ENCODE peak calls at places on chromosomes 6 and 20, in five cellular contexts. One of them, this sample, is unnamed.

GRCh38 chr6:123380257-123380656 is 256.5 kb downstream of the TRDN start:
- DNase-seq in aorta: no peak
- DNase-seq in GM23248: peak; percentile 47
- DNase-seq in Peyer's patch: no peak
- DNase-seq in cardiac muscle cell: peak; percentile 5
- DNase-seq in this sample: no peak

GRCh38 chr20:3812259-3812681 is 8.1 kb upstream of the AP5S1 start:
- DNase-seq in aorta: peak; percentile 54
- DNase-seq in GM23248: no peak
- DNase-seq in Peyer's patch: no peak
- DNase-seq in cardiac muscle cell: no peak
- DNase-seq in this sample: peak; percentile 39

GRCh38 chr20:17663040-17663399 is 19.0 kb downstream of the RRBP1 start:
- DNase-seq in aorta: no peak
- DNase-seq in GM23248: no peak
- DNase-seq in Peyer's patch: no peak
- DNase-seq in cardiac muscle cell: no peak
- DNase-seq in this sample: no peak

GRCh38 chr6:18147160-18147559 is 7.7 kb downstream of the TPMT start:
- DNase-seq in aorta: no peak
- DNase-seq in GM23248: peak; percentile 85
- DNase-seq in Peyer's patch: no peak
- DNase-seq in cardiac muscle cell: peak; percentile 30
- DNase-seq in this sample: no peak

GRCh38 chr6:106973018-106973840 is 1.3 kb downstream of the CD24 start:
- DNase-seq in aorta: no peak
- DNase-seq in GM23248: no peak
- DNase-seq in Peyer's patch: peak; percentile 60
- DNase-seq in cardiac muscle cell: no peak
- DNase-seq in this sample: peak; percentile 53

GRCh38 chr6:56335733-56336132 is 88.4 kb upstream of the COL21A1 start:
- DNase-seq in aorta: no peak
- DNase-seq in GM23248: peak; percentile 88
- DNase-seq in Peyer's patch: no peak
- DNase-seq in cardiac muscle cell: peak; percentile 94
- DNase-seq in this sample: no peak

GRCh38 chr6:142074516-142074915 is 58.2 kb upstream of the GJE1 start:
- DNase-seq in aorta: no peak
- DNase-seq in GM23248: peak; percentile 21
- DNase-seq in Peyer's patch: no peak
- DNase-seq in cardiac muscle cell: peak; percentile 19
- DNase-seq in this sample: no peak

GRCh38 chr20:7627734-7628663 is 312.3 kb downstream of the HAO1 start:
- DNase-seq in aorta: no peak
- DNase-seq in GM23248: peak; percentile 80
- DNase-seq in Peyer's patch: no peak
- DNase-seq in cardiac muscle cell: peak; percentile 69
- DNase-seq in this sample: no peak

GRCh38 chr6:22152871-22153270 is 144.0 kb downstream of the PRL start:
- DNase-seq in aorta: no peak
- DNase-seq in GM23248: no peak
- DNase-seq in Peyer's patch: no peak
- DNase-seq in cardiac muscle cell: no peak
- DNase-seq in this sample: no peak

GRCh38 chr6:113364781-113365545 is 492.2 kb upstream of the MARCKS start:
- DNase-seq in aorta: no peak
- DNase-seq in GM23248: peak; percentile 67
- DNase-seq in Peyer's patch: no peak
- DNase-seq in cardiac muscle cell: no peak
- DNase-seq in this sample: no peak

GRCh38 chr6:125519367-125519766 is 217.6 kb upstream of the HDDC2 start:
- DNase-seq in aorta: no peak
- DNase-seq in GM23248: no peak
- DNase-seq in Peyer's patch: no peak
- DNase-seq in cardiac muscle cell: no peak
- DNase-seq in this sample: no peak

GRCh38 chr20:22101606-22102005 is 396.1 kb downstream of the PAX1 start:
- DNase-seq in aorta: no peak
- DNase-seq in GM23248: no peak
- DNase-seq in Peyer's patch: no peak
- DNase-seq in cardiac muscle cell: no peak
- DNase-seq in this sample: no peak
- H3K4me3 ChIP-seq in aorta: no peak overlapping the region
- H3K4me3 ChIP-seq in GM23248: no peak overlapping the region
- H3K4me3 ChIP-seq in Peyer's patch: no peak overlapping the region
- H3K4me3 ChIP-seq in cardiac muscle cell: no peak overlapping the region
- H3K4me3 ChIP-seq in this sample: no peak overlapping the region

DNA sequence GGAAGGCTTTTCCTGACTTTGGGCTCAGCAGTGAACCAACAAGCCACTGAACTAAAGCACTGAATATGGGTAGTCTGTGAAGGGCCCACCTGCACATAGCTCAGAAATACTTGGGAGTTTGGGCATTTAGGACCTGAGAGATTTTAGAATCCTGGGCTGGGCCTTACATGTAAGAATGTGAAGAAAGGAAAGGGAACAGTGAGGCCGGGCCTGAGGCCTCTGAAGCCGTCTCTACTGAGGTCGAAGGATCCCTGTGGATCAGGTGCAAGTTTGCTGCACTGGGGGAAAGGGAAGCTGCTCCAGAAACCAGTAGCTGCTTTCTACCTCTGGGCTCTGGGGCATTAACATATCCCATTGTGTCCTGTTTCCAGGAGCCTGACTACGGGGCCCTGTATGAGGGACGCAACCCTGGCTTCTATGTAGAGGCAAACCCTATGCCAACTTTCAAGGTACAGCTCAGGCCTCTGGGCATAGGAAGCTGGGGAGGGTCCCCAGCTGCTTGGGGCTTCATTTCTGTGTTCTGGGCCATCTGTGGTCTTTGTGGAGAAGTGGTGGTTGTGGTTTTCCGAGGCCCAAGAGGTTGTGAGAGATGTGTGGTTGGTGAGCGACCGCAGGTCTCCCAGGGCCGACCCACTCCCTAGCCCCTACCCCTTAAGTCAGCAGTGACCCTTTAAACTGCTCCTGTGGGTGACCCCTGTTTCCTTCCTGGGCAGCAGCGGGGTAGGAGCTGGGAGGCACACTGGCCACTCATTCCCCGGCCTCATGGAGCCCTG is 30.3 kb downstream of the PLCG1 start:
- DNase-seq in aorta: peak; percentile 42
- DNase-seq in GM23248: no peak
- DNase-seq in Peyer's patch: no peak
- DNase-seq in cardiac muscle cell: no peak
- DNase-seq in this sample: peak; percentile 10
- H3K36me3 ChIP-seq in aorta: peaks cover 22% of the 10 kb centered on the region
- H3K36me3 ChIP-seq in GM23248: no peaks in the 10 kb centered on the region
- H3K36me3 ChIP-seq in Peyer's patch: peaks cover 98% of the 10 kb centered on the region
- H3K36me3 ChIP-seq in cardiac muscle cell: peaks cover 71% of the 10 kb centered on the region
- H3K36me3 ChIP-seq in this sample: peaks cover 99% of the 10 kb centered on the region

DNA sequence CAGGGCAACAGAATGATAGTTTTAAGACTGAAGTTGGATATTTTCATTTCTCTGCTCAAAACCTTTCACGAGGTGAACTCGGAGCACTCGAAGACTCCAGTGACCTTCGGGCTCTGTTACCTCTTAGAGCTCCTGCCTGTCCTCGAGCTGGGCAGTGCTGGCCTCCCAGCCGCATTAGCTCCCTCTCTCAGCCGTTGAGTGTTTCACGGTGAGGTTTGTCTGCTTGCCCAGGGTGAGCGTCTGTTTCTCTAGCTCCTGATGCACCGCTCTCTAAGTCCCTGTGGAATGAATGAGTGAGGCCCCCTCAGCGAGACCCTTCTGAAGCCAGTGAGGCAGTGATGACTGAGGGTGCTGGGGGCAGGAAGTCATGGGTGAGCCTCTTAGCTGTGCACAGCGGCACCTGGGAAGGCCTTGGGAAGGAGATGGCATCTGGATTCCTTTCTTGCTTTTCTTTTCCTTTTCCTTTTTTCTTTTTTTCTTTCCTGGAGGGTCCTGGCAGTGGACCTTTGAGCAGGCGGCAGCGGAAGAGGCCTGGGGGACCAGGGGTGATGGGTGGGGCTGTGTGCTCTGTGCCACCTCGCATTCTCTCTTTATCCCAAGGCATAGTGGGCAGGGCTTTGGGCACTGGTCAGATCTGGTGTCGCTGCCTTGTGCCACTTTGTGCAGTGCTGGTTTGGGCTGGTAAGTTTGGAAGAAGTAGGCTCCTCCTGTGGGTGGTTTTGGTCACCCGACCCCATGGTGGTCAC is 2.2 kb downstream of the PSMG4 start:
- DNase-seq in aorta: peak; percentile 49
- DNase-seq in GM23248: peak; percentile 24
- DNase-seq in Peyer's patch: no peak
- DNase-seq in cardiac muscle cell: no peak
- DNase-seq in this sample: no peak
- H3K4me3 ChIP-seq in aorta: no peak overlapping the region
- H3K4me3 ChIP-seq in GM23248: peak overlapping the region; percentile 44
- H3K4me3 ChIP-seq in Peyer's patch: no peak overlapping the region
- H3K4me3 ChIP-seq in cardiac muscle cell: no peak overlapping the region
- H3K4me3 ChIP-seq in this sample: no peak overlapping the region

GRCh38 chr6:127328043-127328442 is 15.4 kb downstream of the ECHDC1 start:
- DNase-seq in aorta: no peak
- DNase-seq in GM23248: peak; percentile 46
- DNase-seq in Peyer's patch: no peak
- DNase-seq in cardiac muscle cell: no peak
- DNase-seq in this sample: no peak
- H3K36me3 ChIP-seq in aorta: peaks cover 3% of the 10 kb centered on the region
- H3K36me3 ChIP-seq in GM23248: peaks cover 23% of the 10 kb centered on the region
- H3K36me3 ChIP-seq in Peyer's patch: peaks cover 24% of the 10 kb centered on the region
- H3K36me3 ChIP-seq in cardiac muscle cell: peaks cover 26% of the 10 kb centered on the region
- H3K36me3 ChIP-seq in this sample: peaks cover 49% of the 10 kb centered on the region

GRCh38 chr20:31607640-31608255 is 2.7 kb downstream of the ID1 start:
- DNase-seq in aorta: no peak
- DNase-seq in GM23248: peak; percentile 78
- DNase-seq in Peyer's patch: no peak
- DNase-seq in cardiac muscle cell: peak; percentile 37
- DNase-seq in this sample: no peak
- H3K4me3 ChIP-seq in aorta: peak overlapping the region; percentile 67
- H3K4me3 ChIP-seq in GM23248: peak overlapping the region; percentile 98
- H3K4me3 ChIP-seq in Peyer's patch: peak overlapping the region; percentile 67
- H3K4me3 ChIP-seq in cardiac muscle cell: peak overlapping the region; percentile 82
- H3K4me3 ChIP-seq in this sample: peak overlapping the region; percentile 81

GRCh38 chr20:41180599-41181333 is 43.4 kb downstream of the PLCG1 start:
- DNase-seq in aorta: peak; percentile 64
- DNase-seq in GM23248: no peak
- DNase-seq in Peyer's patch: peak; percentile 4
- DNase-seq in cardiac muscle cell: no peak
- DNase-seq in this sample: peak; percentile 41
- H3K36me3 ChIP-seq in aorta: peaks cover 6% of the 10 kb centered on the region
- H3K36me3 ChIP-seq in GM23248: no peaks in the 10 kb centered on the region
- H3K36me3 ChIP-seq in Peyer's patch: peaks cover 26% of the 10 kb centered on the region
- H3K36me3 ChIP-seq in cardiac muscle cell: peaks cover 4% of the 10 kb centered on the region
- H3K36me3 ChIP-seq in this sample: peaks cover 40% of the 10 kb centered on the region

DNA sequence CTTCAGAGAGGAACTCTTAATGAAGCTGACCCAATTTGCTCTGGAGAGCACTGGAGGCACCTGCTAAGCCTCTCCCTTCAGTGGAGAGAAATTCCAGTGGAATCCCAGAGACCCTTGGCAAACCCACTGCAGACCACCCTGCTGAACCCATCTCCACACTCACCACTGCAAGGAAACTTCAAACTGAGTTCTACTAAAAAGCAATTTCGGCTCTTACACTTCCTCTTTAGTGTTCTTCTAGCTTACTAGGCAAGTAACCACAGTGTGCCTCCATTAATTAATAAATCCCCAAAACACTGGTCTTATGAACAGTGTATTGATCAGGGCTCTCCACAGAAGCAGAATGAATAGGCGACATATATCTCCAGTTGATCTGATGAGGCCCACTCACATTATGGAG is 43.0 kb upstream of the HLA-E start:
- DNase-seq in aorta: no peak
- DNase-seq in GM23248: no peak
- DNase-seq in Peyer's patch: no peak
- DNase-seq in cardiac muscle cell: no peak
- DNase-seq in this sample: no peak
- H3K4me3 ChIP-seq in aorta: no peak overlapping the region
- H3K4me3 ChIP-seq in GM23248: no peak overlapping the region
- H3K4me3 ChIP-seq in Peyer's patch: no peak overlapping the region
- H3K4me3 ChIP-seq in cardiac muscle cell: no peak overlapping the region
- H3K4me3 ChIP-seq in this sample: no peak overlapping the region

GRCh38 chr6:3751019-3751729 is at the start of gene PXDC1:
- DNase-seq in aorta: no peak
- DNase-seq in GM23248: peak; percentile 67
- DNase-seq in Peyer's patch: no peak
- DNase-seq in cardiac muscle cell: peak; percentile 29
- DNase-seq in this sample: peak; percentile 62
- H3K36me3 ChIP-seq in aorta: no peaks in the 10 kb centered on the region
- H3K36me3 ChIP-seq in GM23248: no peaks in the 10 kb centered on the region
- H3K36me3 ChIP-seq in Peyer's patch: no peaks in the 10 kb centered on the region
- H3K36me3 ChIP-seq in cardiac muscle cell: no peaks in the 10 kb centered on the region
- H3K36me3 ChIP-seq in this sample: peaks cover 4% of the 10 kb centered on the region

DNA sequence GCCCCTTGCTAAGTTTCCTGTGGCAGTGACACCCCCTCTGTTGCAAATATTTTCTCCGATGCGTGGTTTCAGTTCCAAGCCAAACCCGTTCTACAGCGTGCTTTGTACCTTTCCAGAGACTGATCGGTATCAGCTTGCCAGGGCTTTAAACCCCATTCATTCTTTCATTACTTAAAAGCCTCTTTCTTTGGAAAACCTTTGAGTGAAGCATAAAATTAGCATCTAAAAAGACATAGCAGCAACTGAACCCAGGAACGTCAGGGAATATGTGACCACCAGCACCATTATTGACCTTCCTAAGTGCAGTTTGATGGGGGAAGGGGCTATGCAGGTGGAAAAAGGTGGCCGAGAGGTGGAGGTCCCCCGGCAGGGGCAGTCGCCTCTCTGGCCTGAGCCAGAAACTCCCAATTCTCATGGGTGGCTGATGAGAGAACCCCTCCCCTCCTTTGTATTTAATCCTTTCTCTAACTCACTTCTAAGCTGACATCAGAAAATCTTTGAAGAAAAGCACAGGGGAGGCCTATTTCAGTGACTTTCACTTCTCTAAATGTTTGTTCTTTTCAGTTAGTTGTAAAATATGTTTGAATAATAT is 89.4 kb downstream of the RSPH3 start:
- DNase-seq in aorta: no peak
- DNase-seq in GM23248: no peak
- DNase-seq in Peyer's patch: peak; percentile 45
- DNase-seq in cardiac muscle cell: no peak
- DNase-seq in this sample: no peak
- H3K4me3 ChIP-seq in aorta: no peak overlapping the region
- H3K4me3 ChIP-seq in GM23248: no peak overlapping the region
- H3K4me3 ChIP-seq in Peyer's patch: no peak overlapping the region
- H3K4me3 ChIP-seq in cardiac muscle cell: no peak overlapping the region
- H3K4me3 ChIP-seq in this sample: peak overlapping the region; percentile 10

DNA sequence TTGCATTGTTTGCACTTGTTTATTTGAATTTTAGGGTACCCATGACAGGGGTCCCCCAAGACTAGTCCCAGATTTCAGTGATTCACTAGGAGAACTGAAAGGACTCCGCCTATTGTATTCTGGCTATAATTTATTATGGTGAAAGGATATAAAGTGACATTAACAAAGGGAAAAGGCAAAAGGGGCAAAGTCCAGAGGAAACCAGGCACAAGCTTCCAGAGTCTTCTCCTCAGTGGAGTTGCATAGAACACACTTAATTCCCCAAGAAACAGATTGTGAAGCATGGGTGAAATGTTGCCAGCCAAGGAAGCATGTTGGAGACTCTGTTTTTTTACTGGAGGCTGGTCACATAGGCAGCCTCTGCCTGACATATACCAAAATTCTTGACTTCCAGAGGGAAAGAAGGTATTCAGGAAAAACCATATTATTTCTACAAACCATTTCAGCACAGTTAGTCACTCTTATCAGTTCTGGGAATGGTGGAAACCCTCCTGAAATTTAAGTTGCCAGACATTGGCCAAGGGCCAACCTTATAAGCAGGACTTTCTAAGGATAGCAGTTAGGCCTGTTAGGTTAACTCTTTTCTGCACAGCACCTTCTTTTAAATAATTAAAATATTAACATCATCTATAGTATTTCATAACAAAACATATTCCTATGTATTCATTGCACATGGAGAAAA is 71.8 kb downstream of the FIG4 start:
- DNase-seq in aorta: no peak
- DNase-seq in GM23248: peak; percentile 17
- DNase-seq in Peyer's patch: no peak
- DNase-seq in cardiac muscle cell: peak; percentile 70
- DNase-seq in this sample: no peak
- H3K36me3 ChIP-seq in aorta: peaks cover 2% of the 10 kb centered on the region
- H3K36me3 ChIP-seq in GM23248: no peaks in the 10 kb centered on the region
- H3K36me3 ChIP-seq in Peyer's patch: peaks cover 14% of the 10 kb centered on the region
- H3K36me3 ChIP-seq in cardiac muscle cell: peaks cover 9% of the 10 kb centered on the region
- H3K36me3 ChIP-seq in this sample: peaks cover 25% of the 10 kb centered on the region

This sample was measured in lower lobe of right lung.